ENCODE peak calls at places on chromosome 20, in seven cellular contexts. L, Q, S, D, C, X and Z are unnamed samples.

GRCh38 chr20:38630727-38631126 is 29.1 kb downstream of the ARHGAP40 start:
- DNase-seq in D (no peak), C (no peak), X (no peak), L (no peak), S (no peak), Q (no peak), Z (no peak)

GRCh38 chr20:2626853-2627541 is 25.4 kb upstream of the NOP56 start:
- DNase-seq in X (no peak), D (peak), C (no peak), S (no peak), L (peak), Q (no peak), Z (no peak)

GRCh38 chr20:38965264-38965663 is 3.1 kb downstream of the DHX35 start:
- DNase-seq in S (no peak), D (no peak), C (no peak), L (no peak), X (no peak), Q (no peak), Z (no peak)

GRCh38 chr20:30505566-30505965 is 751.9 kb upstream of the DEFB115 start:
- DNase-seq in L (no peak), X (no peak), C (no peak), S (no peak), Q (no peak), D (no peak), Z (no peak)

GRCh38 chr20:61682114-61682997 is 383.3 kb downstream of the TAF4 start:
- DNase-seq in Q (no peak), C (no peak), D (no peak), S (no peak), X (no peak), L (no peak), Z (no peak)

GRCh38 chr20:36342721-36343120 is 36.6 kb downstream of the DLGAP4 start:
- DNase-seq in S (no peak), L (no peak), D (no peak), X (no peak), C (no peak), Q (no peak), Z (no peak)

GRCh38 chr20:2814076-2814475 is 711 bp upstream of the C20orf141 start:
- DNase-seq in Q (no peak), C (no peak), X (no peak), D (no peak), L (no peak), S (no peak), Z (no peak)

GRCh38 chr20:17617212-17617867 is 47.5 kb downstream of the DSTN start:
- DNase-seq in X (peak), C (peak), Q (peak), D (peak), S (peak), L (no peak), Z (peak)

GRCh38 chr20:37918035-37918434 is 15.1 kb downstream of the VSTM2L start:
- DNase-seq in D (no peak), L (no peak), C (no peak), X (no peak), S (no peak), Q (no peak), Z (no peak)

GRCh38 chr20:38633577-38634093 is 32.0 kb downstream of the ARHGAP40 start:
- DNase-seq in S (peak), Q (peak), D (peak), L (no peak), C (peak), X (peak), Z (peak)